ENCODE peak calls at places on chromosomes 11 and 22, in six cellular contexts. V is mesothelial cell of epicardium, S is Peyer's patch, O is fibroblast of pulmonary artery, T is AG09319, N is fibroblast of lung. R is an unnamed sample.

GRCh38 chr22:46734830-46735453 is 3.1 kb downstream of the CERK start:
- DNase-seq in N (no peak), S (peak; percentile 59), T (no peak), V (no peak), O (no peak), R (no peak)

GRCh38 chr11:117064275-117064674 is 34.0 kb downstream of the SIK3 start:
- DNase-seq in S (no peak), O (peak; percentile 56), T (no peak), N (peak; percentile 71), V (no peak), R (no peak)

GRCh38 chr11:125483592-125483991 is 12.5 kb downstream of the FEZ1 start:
- DNase-seq in T (no peak), S (no peak), V (no peak), O (no peak), N (no peak), R (no peak)

GRCh38 chr11:68825603-68826002 is 16.1 kb downstream of the CPT1A start:
- DNase-seq in S (peak; percentile 80), N (no peak), V (no peak), O (no peak), T (no peak), R (no peak)

GRCh38 chr11:27353593-27354358 is 9.2 kb downstream of the CCDC34 start:
- DNase-seq in S (no peak), V (no peak), O (peak; percentile 56), N (peak; percentile 65), T (no peak), R (no peak)

GRCh38 chr11:112734207-112734606 is 227.0 kb upstream of the NCAM1 start:
- DNase-seq in N (peak; percentile 29), O (peak; percentile 56), S (no peak), V (peak; percentile 47), T (no peak), R (no peak)

GRCh38 chr22:49948573-49948957 is 12.0 kb upstream of the PIM3 start:
- DNase-seq in S (peak; percentile 67), N (no peak), O (no peak), T (no peak), V (no peak), R (no peak)

GRCh38 chr11:111913997-111914396 is 1.5 kb downstream of the HSPB2 start:
- DNase-seq in S (no peak), V (no peak), N (peak; percentile 66), O (peak; percentile 88), T (peak; percentile 43), R (no peak)

GRCh38 chr11:104327864-104328513 is 164.0 kb upstream of the PDGFD start:
- DNase-seq in T (no peak), S (no peak), N (no peak), V (no peak), O (no peak), R (no peak)

GRCh38 chr11:111472228-111472627 is 40.0 kb downstream of the BTG4 start:
- DNase-seq in O (no peak), N (no peak), T (no peak), V (no peak), S (no peak), R (no peak)

GRCh38 chr11:45983471-45983845 is 61.0 kb downstream of the LARGE2 start:
- DNase-seq in N (no peak), O (no peak), S (no peak), T (no peak), V (no peak), R (no peak)

GRCh38 chr11:8016396-8016949 is 29.3 kb downstream of the EIF3F start:
- DNase-seq in V (no peak), S (no peak), O (no peak), T (no peak), N (peak; percentile 13), R (peak; percentile 37)

GRCh38 chr11:124085583-124085982 is 29.7 kb upstream of the VWA5A start:
- DNase-seq in V (no peak), T (no peak), O (no peak), S (no peak), N (peak; percentile 40), R (no peak)

GRCh38 chr11:95088946-95089619 is 563 bp upstream of the ENDOD1 start:
- DNase-seq in S (no peak), N (no peak), T (no peak), O (no peak), V (no peak), R (no peak)

GRCh38 chr22:32326647-32327046 is 31.0 kb upstream of the RFPL3 start:
- DNase-seq in T (no peak), O (no peak), V (no peak), S (no peak), N (no peak), R (peak; percentile 42)

GRCh38 chr22:32531955-32532818 is 57.6 kb downstream of the FBXO7 start:
- DNase-seq in S (no peak), T (peak; percentile 86), O (peak; percentile 49), N (peak; percentile 95), V (no peak), R (no peak)

GRCh38 chr11:133476570-133477262 is 55.6 kb downstream of the OPCML start:
- DNase-seq in T (no peak), N (no peak), S (no peak), V (no peak), O (no peak), R (no peak)

GRCh38 chr11:27205779-27206549 is 157.1 kb downstream of the CCDC34 start:
- DNase-seq in N (no peak), T (no peak), S (no peak), O (no peak), V (no peak), R (no peak)

GRCh38 chr11:121761171-121761570 is 308.4 kb upstream of the SORL1-AS1 start:
- DNase-seq in V (no peak), S (no peak), O (no peak), T (no peak), N (no peak), R (no peak)

GRCh38 chr22:46587067-46587471 is 33.1 kb upstream of the GRAMD4 start:
- DNase-seq in O (no peak), T (no peak), V (no peak), N (no peak), S (no peak), R (no peak)

GRCh38 chr22:25992331-25992730 is 176.9 kb upstream of the SEZ6L start:
- DNase-seq in V (no peak), N (no peak), T (no peak), O (no peak), S (no peak), R (no peak)

DNA sequence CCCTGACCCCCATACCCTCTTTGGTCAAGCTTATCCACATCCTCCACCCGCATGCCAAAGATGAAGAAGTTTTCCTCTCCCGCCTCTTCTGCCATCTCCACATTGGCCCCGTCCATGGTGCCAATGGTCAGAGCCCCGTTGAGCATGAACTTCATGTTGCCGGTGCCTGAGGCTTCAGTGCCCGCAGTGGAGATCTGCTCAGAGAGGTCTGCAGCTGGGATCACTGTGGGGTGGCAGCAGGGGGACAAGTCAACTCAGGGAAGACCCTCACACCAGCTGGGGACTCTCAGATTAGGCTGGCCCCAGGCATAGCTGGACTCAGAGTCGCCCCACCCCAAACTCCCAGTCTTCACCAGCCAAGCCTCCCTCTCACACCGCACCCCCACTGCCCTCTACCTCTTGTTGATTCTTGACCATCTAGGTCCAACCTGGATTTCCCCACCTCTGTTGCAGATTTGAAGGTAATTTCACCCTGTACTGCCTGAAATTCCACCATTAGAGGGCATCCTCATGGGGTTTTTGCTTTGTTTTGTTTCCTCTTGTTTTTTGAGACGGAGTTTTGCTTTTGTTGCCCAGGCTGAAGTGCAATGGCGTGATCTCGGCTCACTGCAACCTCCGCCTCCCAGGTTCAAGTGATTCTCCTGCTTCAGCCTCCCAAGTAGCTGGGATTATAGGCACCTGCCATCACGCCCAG is 6.6 kb upstream of the RASGRP2 start:
- DNase-seq in T (no peak), S (peak; percentile 29), O (no peak), N (no peak), V (no peak), R (no peak)
- TF ChIP-seq CTCF in T (no peak), S (no peak), O (no peak), N (no peak), V (no peak), R (no peak)

DNA sequence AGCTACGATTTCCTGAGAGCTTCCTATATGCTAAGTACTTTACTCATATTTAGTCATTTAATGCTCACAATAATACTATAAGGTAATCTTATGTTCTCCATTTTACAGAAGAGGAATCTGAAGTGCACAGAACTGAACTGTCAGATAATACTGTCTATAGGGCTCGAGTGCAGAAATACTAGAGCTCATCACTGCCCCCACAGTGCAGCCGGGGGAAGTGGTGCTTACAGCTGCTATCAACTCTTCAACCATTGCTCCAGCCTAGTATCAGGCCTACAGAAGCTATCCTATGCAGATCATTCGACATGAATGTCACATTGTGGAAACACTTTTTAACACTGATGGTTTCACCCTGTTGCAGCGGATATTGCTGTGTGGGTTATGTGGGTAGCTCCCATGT is 929.9 kb downstream of the NTM start:
- DNase-seq in N (no peak), S (no peak), O (no peak), T (no peak), V (no peak), R (no peak)
- TF ChIP-seq CTCF in N (peak; percentile 13), S (no peak), O (peak; percentile 36), T (peak; percentile 25), V (no peak), R (peak; percentile 66)

DNA sequence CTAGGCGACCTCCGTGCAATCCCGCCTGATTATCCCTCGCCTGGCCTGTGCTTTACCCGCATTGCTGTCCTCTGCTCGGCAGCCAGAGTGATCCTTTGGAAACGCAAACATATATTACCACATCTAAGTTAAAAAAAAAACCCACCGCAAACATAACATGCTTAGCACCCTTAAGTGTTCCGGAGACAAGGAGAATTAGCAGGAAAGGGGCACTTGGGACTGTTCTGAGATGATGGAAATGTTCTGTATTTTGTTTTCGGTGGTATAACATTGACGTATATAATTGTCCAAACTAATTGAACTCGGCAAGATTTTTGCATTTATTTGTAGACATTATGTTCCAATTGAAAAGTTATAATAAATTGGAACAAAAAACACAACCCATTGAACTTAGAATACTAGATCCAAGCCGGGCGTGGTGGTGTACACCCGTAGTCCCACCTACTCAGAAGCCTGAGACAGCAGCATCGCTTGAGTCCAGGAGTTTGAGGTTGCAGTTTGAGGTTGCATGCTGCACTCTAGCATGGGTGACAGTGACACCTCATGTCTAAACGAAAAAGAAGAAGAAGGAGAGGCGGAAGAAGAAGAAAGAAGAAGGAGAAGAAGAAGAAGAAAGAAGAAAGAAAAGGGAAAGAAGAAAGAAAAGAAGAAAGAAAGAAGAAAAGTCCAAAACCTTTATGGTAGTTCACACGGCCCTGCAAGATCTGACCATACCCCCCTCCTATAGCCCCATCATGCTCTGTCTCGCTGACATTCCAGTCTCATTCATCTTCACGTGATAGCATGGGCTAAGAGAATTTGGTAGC is 604 bp upstream of the POLR3H start:
- DNase-seq in O (no peak), S (no peak), T (no peak), V (no peak), N (no peak), R (no peak)
- TF ChIP-seq CTCF in O (no peak), S (no peak), T (no peak), V (no peak), N (no peak), R (no peak)

DNA sequence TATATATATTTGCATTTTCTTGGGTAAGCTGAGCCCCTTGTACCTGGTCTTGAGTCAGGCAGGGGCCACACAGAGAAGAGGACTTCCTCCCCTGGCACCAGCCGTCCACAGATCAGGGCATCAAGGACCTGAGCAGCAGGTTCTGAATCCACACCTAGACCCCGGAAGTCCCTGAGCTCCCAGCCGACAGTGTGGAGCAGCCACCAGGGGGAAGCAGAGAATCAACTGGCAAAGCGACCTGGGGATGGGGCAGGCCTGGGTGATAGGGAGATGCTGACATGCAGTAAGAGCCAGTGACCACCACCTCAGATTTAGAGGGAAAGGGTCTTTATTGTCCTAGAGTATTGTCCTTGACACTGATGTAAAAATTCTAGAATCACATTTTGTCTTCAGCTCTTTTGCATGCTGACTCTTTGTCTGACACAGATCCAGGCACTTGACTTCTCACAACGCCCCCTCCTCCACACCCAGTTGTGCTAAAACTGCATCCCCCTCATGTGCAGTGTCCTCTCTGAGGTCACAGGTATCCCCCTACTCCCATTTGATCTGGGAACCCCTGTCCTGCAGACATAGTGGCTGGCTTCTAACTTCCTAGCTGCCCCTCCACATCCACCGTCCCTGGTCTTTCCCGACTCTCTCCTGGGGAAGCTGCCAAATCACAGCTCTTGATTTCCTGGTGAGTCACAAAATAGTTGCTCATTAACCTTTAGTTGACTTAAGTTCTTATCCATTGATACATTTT is 109.3 kb downstream of the GGTLC2 start:
- DNase-seq in V (no peak), S (peak; percentile 79), N (peak; percentile 2), T (no peak), O (peak; percentile 51), R (no peak)
- TF ChIP-seq CTCF in V (peak; percentile 45), S (peak; percentile 75), N (peak; percentile 42), T (peak; percentile 56), O (peak; percentile 78), R (peak; percentile 74)

R was measured in type B pancreatic cell.